ENCODE peak calls at places on chromosomes 6 and 20, in four cellular contexts. Q, I, T and S are unnamed samples.

GRCh38 chr20:32019156-32019510 is 8.9 kb downstream of the CCM2L start:
- DNase-seq in Q (no peak), I (no peak), T (no peak), S (no peak)

GRCh38 chr6:41957117-41957516 is 15.5 kb upstream of the CCND3 start:
- DNase-seq in Q (no peak), I (no peak), T (no peak), S (no peak)

GRCh38 chr20:44017905-44018683 is 103.4 kb downstream of the TOX2 start:
- DNase-seq in Q (peak), I (peak), T (no peak), S (peak)

GRCh38 chr6:132663661-132664060 is 4.7 kb upstream of the TAAR1 start:
- DNase-seq in Q (no peak), I (no peak), T (no peak), S (no peak)

GRCh38 chr6:69917834-69918233 is 51.5 kb downstream of the COL19A1 start:
- DNase-seq in Q (no peak), I (no peak), T (no peak), S (no peak)

GRCh38 chr6:155352812-155353211 is 38.5 kb upstream of the TFB1M start:
- DNase-seq in Q (no peak), I (no peak), T (no peak), S (no peak)

GRCh38 chr6:11413728-11414127 is 123.8 kb upstream of the TMEM170B start:
- DNase-seq in Q (no peak), I (no peak), T (no peak), S (no peak)

GRCh38 chr20:24138126-24138857 is 149.7 kb upstream of the GGTLC1 start:
- DNase-seq in Q (no peak), I (no peak), T (no peak), S (no peak)

GRCh38 chr6:41167173-41167963 is 4.5 kb upstream of the TREM2 start:
- DNase-seq in Q (no peak), I (no peak), T (no peak), S (no peak)

GRCh38 chr6:138406443-138406842 is 2.4 kb downstream of the HEBP2 start:
- DNase-seq in Q (no peak), I (no peak), T (no peak), S (no peak)

GRCh38 chr20:61970357-61970756 is 95.3 kb downstream of the TAF4 start:
- DNase-seq in Q (no peak), I (no peak), T (no peak), S (no peak)

GRCh38 chr6:150830409-150831165 is 34.9 kb upstream of the MTHFD1L start:
- DNase-seq in Q (no peak), I (no peak), T (no peak), S (no peak)

GRCh38 chr20:31678389-31679356 is 41.0 kb downstream of the COX4I2 start:
- DNase-seq in Q (no peak), I (no peak), T (no peak), S (peak)

GRCh38 chr6:133945158-133945557 is 7.9 kb upstream of the TBPL1 start:
- DNase-seq in Q (no peak), I (no peak), T (no peak), S (no peak)

GRCh38 chr20:12241065-12241464 is 323.4 kb downstream of the BTBD3 start:
- DNase-seq in Q (no peak), I (no peak), T (no peak), S (no peak)

GRCh38 chr20:42370086-42370485 is 751.9 kb upstream of the CHD6 start:
- DNase-seq in Q (no peak), I (no peak), T (no peak), S (no peak)

GRCh38 chr20:50304883-50305635 is 114.4 kb downstream of the CEBPB start:
- DNase-seq in Q (peak), I (peak), T (peak), S (peak)

GRCh38 chr20:4684837-4685413 is 36.8 kb upstream of the PRND start:
- DNase-seq in Q (peak), I (no peak), T (no peak), S (no peak)

GRCh38 chr6:20180935-20181334 is 31.3 kb downstream of the MBOAT1 start:
- DNase-seq in Q (no peak), I (no peak), T (no peak), S (no peak)

GRCh38 chr20:37984018-37984785 is 49.1 kb downstream of the TTI1 start:
- DNase-seq in Q (no peak), I (no peak), T (no peak), S (peak)

GRCh38 chr6:1463275-1463674 is 73.9 kb downstream of the FOXF2 start:
- DNase-seq in Q (no peak), I (no peak), T (no peak), S (no peak)

GRCh38 chr6:150646228-150646627 is 46.5 kb downstream of the PLEKHG1 start:
- DNase-seq in Q (no peak), I (no peak), T (no peak), S (no peak)

GRCh38 chr6:21426841-21427490 is 166.6 kb upstream of the SOX4 start:
- DNase-seq in Q (no peak), I (no peak), T (no peak), S (no peak)

GRCh38 chr20:9330151-9330550 is 184.2 kb upstream of the LAMP5 start:
- DNase-seq in Q (no peak), I (no peak), T (no peak), S (peak)

GRCh38 chr6:33987531-33988021 is 158.3 kb downstream of the GRM4 start:
- DNase-seq in Q (no peak), I (no peak), T (no peak), S (peak)

GRCh38 chr20:3046677-3047462 is 1.0 kb downstream of the MRPS26 start:
- DNase-seq in Q (no peak), I (peak), T (no peak), S (peak)

GRCh38 chr20:20209684-20210083 is 157.4 kb downstream of the CFAP61 start:
- DNase-seq in Q (no peak), I (no peak), T (no peak), S (no peak)

DNA sequence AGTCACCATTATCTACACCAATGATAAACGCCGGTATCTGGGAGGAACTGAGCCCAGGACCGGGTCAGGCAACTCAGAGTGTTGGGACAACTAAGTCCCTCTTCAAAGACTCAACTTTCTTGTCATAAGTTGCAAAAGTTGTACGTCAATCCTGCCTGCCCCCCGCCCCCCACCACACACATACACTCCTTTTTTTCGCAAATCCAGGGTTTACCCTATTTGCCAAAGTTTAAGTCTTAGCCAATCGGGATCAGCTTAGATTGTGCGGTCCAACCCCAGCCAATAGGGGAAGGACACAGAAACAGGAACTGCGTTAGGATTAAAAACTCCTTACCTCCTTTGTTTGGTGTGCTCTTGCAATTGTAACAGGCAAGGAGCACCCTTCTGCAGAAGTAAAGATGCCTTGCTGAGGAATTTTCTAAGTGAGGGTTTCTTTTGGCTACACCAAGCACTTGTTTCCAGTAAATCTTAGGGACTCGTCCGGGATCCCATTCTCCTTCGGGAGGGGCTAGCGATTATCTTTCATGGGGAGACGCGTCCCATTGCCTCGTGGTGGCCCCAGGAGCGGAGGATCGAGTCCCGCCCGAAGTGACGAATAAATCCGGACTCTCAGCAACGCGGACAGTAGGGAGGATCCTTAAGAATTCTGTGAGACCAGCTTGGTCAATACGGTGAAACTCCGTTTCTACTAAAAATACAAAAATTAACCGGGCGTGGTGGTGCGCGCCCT is 69.3 kb upstream of the PRSS16 start:
- DNase-seq in Q (peak), I (peak), T (peak), S (peak)
- TF ChIP-seq POLR2A in Q (no peak), I (no peak), T (peak), S (no peak)

GRCh38 chr20:56360133-56360898 is 1.5 kb downstream of the FAM210B start:
- DNase-seq in Q (no peak), I (peak), T (no peak), S (no peak)
- TF ChIP-seq EP300 in Q (no peak), I (no peak), T (no peak), S (no peak)

GRCh38 chr20:56826971-56827645 is 198.0 kb downstream of the TFAP2C start:
- DNase-seq in Q (no peak), I (no peak), T (no peak), S (no peak)
- H3K27ac ChIP-seq in Q (no peak), I (no peak), T (no peak), S (no peak)

GRCh38 chr6:125699591-125699990 is 49.8 kb upstream of the HEY2 start:
- DNase-seq in Q (no peak), I (no peak), T (no peak), S (no peak)

GRCh38 chr6:125701354-125701668 is 48.1 kb upstream of the HEY2 start:
- DNase-seq in Q (no peak), I (no peak), T (no peak), S (no peak)

DNA sequence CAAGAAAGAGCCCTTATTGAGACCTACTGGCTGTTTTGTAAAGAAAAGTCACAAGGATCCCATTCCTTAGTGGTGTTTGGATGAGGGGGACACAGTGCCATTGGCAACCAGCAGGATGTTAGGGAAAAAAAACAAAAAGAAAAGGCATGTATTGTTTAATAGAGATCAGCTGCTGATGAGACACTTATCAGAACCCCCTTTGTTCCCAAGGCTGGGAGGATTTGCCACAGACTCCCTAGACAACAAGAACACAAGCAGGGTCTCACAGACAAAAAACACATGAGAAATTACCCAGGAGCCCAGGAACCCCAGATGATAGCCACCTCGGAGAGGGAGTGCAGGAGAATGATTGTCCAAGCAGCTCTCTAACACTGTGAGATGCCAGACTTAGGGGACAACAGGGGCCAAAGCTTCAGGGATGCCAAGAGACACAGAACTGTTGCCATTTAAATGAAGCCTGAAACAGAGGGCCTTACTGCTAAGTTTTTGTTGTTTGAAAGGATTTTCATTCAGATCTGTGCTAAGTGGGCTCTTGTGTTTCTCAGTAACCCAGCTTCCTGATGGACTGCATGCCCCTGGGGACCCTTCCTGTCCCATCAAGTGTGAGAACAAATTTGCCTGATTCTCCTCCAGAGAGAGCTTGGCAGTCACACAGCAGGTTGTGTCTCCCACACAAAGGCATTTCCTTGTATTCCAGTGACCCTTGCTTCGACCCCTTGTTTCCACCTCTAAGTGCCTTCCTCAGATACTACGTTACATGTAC is 48.7 kb upstream of the HEY2 start:
- DNase-seq in Q (no peak), I (no peak), T (no peak), S (no peak)
- TF ChIP-seq POLR2A in Q (no peak), I (no peak), T (no peak), S (no peak)

DNA sequence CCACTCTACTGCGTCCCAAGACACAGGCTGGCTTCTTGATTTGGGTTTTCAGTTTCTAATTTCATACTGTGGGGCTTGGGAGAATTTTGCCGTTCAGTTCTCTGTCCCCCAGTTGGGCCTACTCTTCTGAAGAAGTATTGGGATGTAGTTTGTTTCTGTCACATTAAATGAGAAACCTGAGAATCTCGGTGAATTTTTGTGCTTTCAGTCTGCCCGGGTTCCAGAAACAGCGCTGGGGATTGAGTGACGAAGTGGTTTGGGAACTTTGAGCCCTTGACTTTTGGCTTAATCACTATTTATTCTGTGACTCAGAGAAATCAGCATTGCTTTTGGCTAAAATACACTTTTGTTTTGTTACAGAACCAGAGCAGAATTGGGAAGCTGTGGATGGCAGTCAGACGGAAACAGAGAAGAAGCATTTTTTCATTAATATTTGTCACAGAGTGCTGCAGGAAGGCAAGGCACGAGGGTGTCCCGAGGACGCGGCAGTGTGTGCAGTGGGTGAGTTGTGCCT is 74.0 kb downstream of the IGF2R start:
- DNase-seq in Q (no peak), I (no peak), T (no peak), S (no peak)
- TF ChIP-seq EP300 in Q (no peak), I (no peak), T (no peak), S (no peak)

GRCh38 chr6:167682125-167682524 is 144.6 kb upstream of the AFDN start:
- DNase-seq in Q (no peak), I (no peak), T (no peak), S (no peak)

GRCh38 chr6:167680605-167681149 is 146.0 kb upstream of the AFDN start:
- DNase-seq in Q (no peak), I (no peak), T (no peak), S (no peak)

GRCh38 chr6:167684276-167685104 is 142.2 kb upstream of the AFDN start:
- DNase-seq in Q (no peak), I (no peak), T (no peak), S (peak)

GRCh38 chr6:167683028-167683862 is 143.5 kb upstream of the AFDN start:
- DNase-seq in Q (peak), I (no peak), T (peak), S (peak)

DNA sequence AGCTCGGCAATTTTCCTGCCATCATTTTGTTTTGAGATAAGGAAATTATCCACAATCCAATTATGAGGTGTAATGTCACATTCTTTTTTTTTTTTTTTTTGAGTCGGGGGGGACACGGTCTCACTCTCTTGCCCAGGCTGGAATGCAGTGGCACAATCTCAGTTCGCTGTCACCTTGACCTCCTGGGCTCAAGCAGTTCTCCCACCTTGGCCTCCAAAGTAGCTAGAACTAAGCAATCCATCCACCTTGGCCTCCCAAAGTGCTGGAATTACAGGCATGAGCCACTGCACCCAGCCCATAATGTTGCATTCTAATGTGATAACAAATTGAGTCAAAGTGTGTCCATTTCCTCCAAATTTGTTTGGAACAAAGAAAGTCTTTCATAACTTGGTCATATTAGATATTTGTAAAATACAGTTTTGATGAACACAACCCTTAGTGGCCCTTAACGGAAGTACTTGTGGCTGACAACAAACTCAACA is 144.1 kb upstream of the AFDN start:
- DNase-seq in Q (no peak), I (no peak), T (no peak), S (no peak)
- H3K27ac ChIP-seq in Q (peak), I (no peak), T (peak), S (no peak)

GRCh38 chr6:129184324-129184723 is 301.4 kb downstream of the LAMA2 start:
- DNase-seq in Q (no peak), I (no peak), T (no peak), S (no peak)
- TF ChIP-seq POLR2A in Q (no peak), I (no peak), T (no peak), S (no peak)

DNA sequence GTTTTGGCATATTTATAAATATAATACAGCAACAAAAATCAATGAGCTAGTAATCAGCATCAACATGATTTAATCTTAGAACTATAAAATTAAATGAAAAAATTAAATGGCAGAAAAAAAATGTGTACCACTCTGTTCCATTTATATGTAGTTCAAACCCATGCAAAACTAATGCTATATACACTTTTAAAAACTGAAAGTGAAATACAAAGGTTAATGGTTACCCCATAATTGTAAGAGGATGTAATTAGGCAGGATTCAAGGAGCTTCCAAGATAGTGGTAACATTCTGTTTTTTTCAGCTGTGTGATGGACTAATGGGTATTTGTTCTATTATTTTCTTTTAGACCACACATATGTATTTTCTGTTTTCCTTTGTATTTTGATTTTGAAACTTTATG is 492.1 kb downstream of the UTRN start:
- DNase-seq in Q (no peak), I (no peak), T (no peak), S (no peak)
- TF ChIP-seq EP300 in Q (no peak), I (no peak), T (no peak), S (no peak)